ENCODE peak calls at places on chromosomes 2 and 18, in five cellular contexts. Y is MM.1S, G is psoas muscle, W is SJSA1, Z is vagina. C is an unnamed sample.

GRCh38 chr2:178271629-178272333 is 77.5 kb downstream of the OSBPL6 start:
- DNase-seq in Y (no peak), G (peak; percentile 85), W (no peak), Z (no peak), C (no peak)

GRCh38 chr18:56872140-56872539 is 221.0 kb downstream of the WDR7 start:
- DNase-seq in Y (no peak), G (no peak), W (no peak), Z (no peak), C (no peak)

GRCh38 chr2:113198790-113199612 is 25.2 kb downstream of the PSD4 start:
- DNase-seq in Y (peak; percentile 56), G (peak; percentile 77), W (peak; percentile 80), Z (no peak), C (no peak)

GRCh38 chr18:68735498-68736343 is 20.8 kb upstream of the TMX3 start:
- DNase-seq in Y (peak; percentile 47), G (no peak), W (no peak), Z (no peak), C (no peak)

GRCh38 chr18:79682896-79683625 is 3.5 kb downstream of the CTDP1 start:
- DNase-seq in Y (no peak), G (no peak), W (no peak), Z (no peak), C (peak; percentile 83)

GRCh38 chr2:239022437-239023260 is 174.8 kb downstream of the TWIST2 start:
- DNase-seq in Y (no peak), G (no peak), W (no peak), Z (no peak), C (no peak)

GRCh38 chr2:152557273-152557879 is 159.9 kb downstream of the PRPF40A start:
- DNase-seq in Y (no peak), G (no peak), W (no peak), Z (no peak), C (no peak)

GRCh38 chr18:49230331-49230730 is 230.1 kb downstream of the DYM start:
- DNase-seq in Y (no peak), G (no peak), W (no peak), Z (no peak), C (no peak)

GRCh38 chr2:240965296-240965904 is 33.0 kb upstream of the SNED1 start:
- DNase-seq in Y (no peak), G (peak; percentile 5), W (peak; percentile 42), Z (no peak), C (no peak)

GRCh38 chr2:159157361-159158045 is 129.0 kb downstream of the WDSUB1 start:
- DNase-seq in Y (no peak), G (no peak), W (no peak), Z (no peak), C (no peak)

GRCh38 chr18:3456686-3457069 is 6.7 kb downstream of the TGIF1 start:
- DNase-seq in Y (no peak), G (no peak), W (no peak), Z (no peak), C (no peak)

GRCh38 chr2:188902906-188903305 is 71.3 kb upstream of the COL3A1 start:
- DNase-seq in Y (no peak), G (no peak), W (no peak), Z (no peak), C (no peak)

GRCh38 chr2:98372121-98372520 is 25.9 kb downstream of the CNGA3 start:
- DNase-seq in Y (no peak), G (no peak), W (no peak), Z (peak; percentile 83), C (no peak)

GRCh38 chr2:48900321-48901014 is 144.9 kb upstream of the LHCGR start:
- DNase-seq in Y (no peak), G (no peak), W (no peak), Z (no peak), C (no peak)

GRCh38 chr2:120740375-120740764 is 4.7 kb downstream of the GLI2 start:
- DNase-seq in Y (no peak), G (no peak), W (no peak), Z (no peak), C (no peak)
- H3K4me3 ChIP-seq in Y (no peak overlapping the region), G (no peak overlapping the region), W (no peak overlapping the region), Z (no peak overlapping the region), C (no peak overlapping the region)

GRCh38 chr18:5890606-5891360 is 4.5 kb downstream of the TMEM200C start:
- DNase-seq in Y (peak; percentile 75), G (peak; percentile 46), W (no peak), Z (no peak), C (no peak)
- H3K4me3 ChIP-seq in Y (peak overlapping the region; percentile 61), G (peak overlapping the region; percentile 65), W (no peak overlapping the region), Z (peak overlapping the region; percentile 54), C (no peak overlapping the region)

GRCh38 chr2:5148392-5149085 is 543.6 kb upstream of the SOX11 start:
- DNase-seq in Y (no peak), G (no peak), W (no peak), Z (no peak), C (no peak)

GRCh38 chr2:5145053-5145452 is 547.1 kb upstream of the SOX11 start:
- DNase-seq in Y (no peak), G (no peak), W (no peak), Z (no peak), C (no peak)

GRCh38 chr2:5145801-5146200 is 546.4 kb upstream of the SOX11 start:
- DNase-seq in Y (no peak), G (no peak), W (no peak), Z (no peak), C (no peak)

GRCh38 chr2:5140367-5140766 is 551.8 kb upstream of the SOX11 start:
- DNase-seq in Y (no peak), G (no peak), W (no peak), Z (no peak), C (no peak)

GRCh38 chr2:5144159-5144558 is 548.0 kb upstream of the SOX11 start:
- DNase-seq in Y (no peak), G (no peak), W (no peak), Z (no peak), C (no peak)
- H3K4me3 ChIP-seq in Y (no peak overlapping the region), G (no peak overlapping the region), W (no peak overlapping the region), Z (no peak overlapping the region), C (no peak overlapping the region)

GRCh38 chr2:170817247-170817998 is 736 bp downstream of the GAD1 start:
- DNase-seq in Y (no peak), G (no peak), W (no peak), Z (no peak), C (no peak)

GRCh38 chr2:170819941-170820646 is 3.4 kb downstream of the GAD1 start:
- DNase-seq in Y (no peak), G (no peak), W (no peak), Z (no peak), C (no peak)

GRCh38 chr2:170817999-170818293 is 1.3 kb downstream of the GAD1 start:
- DNase-seq in Y (no peak), G (no peak), W (no peak), Z (no peak), C (no peak)

GRCh38 chr2:170816499-170817246 is at the start of gene GAD1:
- DNase-seq in Y (peak; percentile 75), G (peak; percentile 33), W (peak; percentile 81), Z (no peak), C (no peak)

DNA sequence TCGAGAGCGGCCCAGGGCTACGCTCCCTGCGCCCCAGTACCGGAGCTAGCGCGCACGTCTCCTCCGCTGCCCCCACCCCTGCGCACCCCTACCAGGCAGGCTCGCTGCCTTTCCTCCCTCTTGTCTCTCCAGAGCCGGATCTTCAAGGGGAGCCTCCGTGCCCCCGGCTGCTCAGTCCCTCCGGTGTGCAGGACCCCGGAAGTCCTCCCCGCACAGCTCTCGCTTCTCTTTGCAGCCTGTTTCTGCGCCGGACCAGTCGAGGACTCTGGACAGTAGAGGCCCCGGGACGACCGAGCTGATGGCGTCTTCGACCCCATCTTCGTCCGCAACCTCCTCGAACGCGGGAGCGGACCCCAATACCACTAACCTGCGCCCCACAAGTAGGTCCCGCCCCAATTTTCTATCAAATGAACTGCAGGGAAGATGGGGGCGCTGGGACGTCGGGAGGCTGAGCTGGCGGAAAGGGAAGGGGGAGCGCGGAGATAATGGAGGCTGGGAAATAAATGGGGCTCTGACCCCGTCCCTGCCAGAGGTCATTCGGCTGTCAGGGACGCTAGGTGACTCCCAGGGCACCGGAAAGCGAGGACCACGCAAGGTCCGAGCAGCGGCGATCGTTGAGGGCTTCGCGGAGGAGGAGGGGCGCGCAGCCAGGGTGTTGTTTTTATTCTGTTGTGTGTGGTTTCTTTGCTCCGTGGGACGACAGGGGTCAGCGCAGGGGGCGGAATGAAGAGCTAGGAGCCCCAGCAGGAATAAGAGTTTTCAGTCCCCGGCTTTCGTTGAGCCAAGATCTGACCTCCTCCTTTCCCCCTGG is 1.8 kb downstream of the GAD1 start:
- DNase-seq in Y (no peak), G (no peak), W (no peak), Z (no peak), C (no peak)
- H3K4me3 ChIP-seq in Y (no peak overlapping the region), G (peak overlapping the region; percentile 66), W (peak overlapping the region; percentile 35), Z (peak overlapping the region; percentile 41), C (no peak overlapping the region)

GRCh38 chr2:55133467-55134315 is 83.4 kb upstream of the RTN4 start:
- DNase-seq in Y (peak; percentile 57), G (no peak), W (peak; percentile 83), Z (no peak), C (peak; percentile 30)
- H3K4me3 ChIP-seq in Y (peak overlapping the region; percentile 60), G (peak overlapping the region; percentile 51), W (peak overlapping the region; percentile 32), Z (peak overlapping the region; percentile 34), C (peak overlapping the region; percentile 26)